ENCODE peak calls at places on chromosomes 11 and 22, in ten cellular contexts. S is small intestine; W is AG04450; C is right cardiac atrium; M is upper lobe of right lung; U is CD4-positive, alpha-beta memory T cell; Y is HCT116; H is WERI-Rb-1; T is body of pancreas; J is adrenal gland. Q is an unnamed sample.
A peak's percentile ranks its signal among the peaks of the same experiment; 100 is the strongest.

GRCh38 chr11:126790550-126790981 is 210.0 kb downstream of the KIRREL3 start:
- DNase-seq in S (no peak), W (peak; percentile 88), C (no peak), M (no peak), U (no peak), Y (no peak), H (no peak), T (no peak), J (no peak), Q (no peak)

GRCh38 chr11:17293308-17293707 is 16.8 kb downstream of the NUCB2 start:
- DNase-seq in S (no peak), W (no peak), C (no peak), M (no peak), U (no peak), Y (no peak), H (no peak), T (no peak), J (no peak), Q (no peak)

GRCh38 chr22:26986051-26986881 is 328.9 kb downstream of the MIAT start:
- DNase-seq in S (no peak), W (no peak), C (no peak), M (no peak), U (no peak), Y (no peak), H (peak; percentile 73), T (no peak), J (no peak), Q (no peak)

GRCh38 chr11:110298298-110298765 is 1.9 kb upstream of the RDX start:
- DNase-seq in S (no peak), W (no peak), C (no peak), M (no peak), U (no peak), Y (no peak), H (no peak), T (peak; percentile 35), J (peak; percentile 60), Q (no peak)

GRCh38 chr11:8267831-8268529 is 4.3 kb upstream of the LMO1 start:
- DNase-seq in S (no peak), W (no peak), C (no peak), M (peak; percentile 63), U (no peak), Y (no peak), H (peak; percentile 38), T (peak; percentile 51), J (peak; percentile 13), Q (no peak)

GRCh38 chr22:31870890-31871289 is 73.4 kb upstream of the YWHAH start:
- DNase-seq in S (no peak), W (no peak), C (no peak), M (no peak), U (no peak), Y (no peak), H (no peak), T (no peak), J (no peak), Q (no peak)

GRCh38 chr11:100680070-100680469 is 7.0 kb upstream of the ARHGAP42 start:
- DNase-seq in S (no peak), W (no peak), C (no peak), M (no peak), U (no peak), Y (no peak), H (peak; percentile 45), T (no peak), J (no peak), Q (no peak)

GRCh38 chr22:24008022-24008283 is 2.7 kb upstream of the GSTT4 start:
- DNase-seq in S (no peak), W (no peak), C (no peak), M (no peak), U (no peak), Y (no peak), H (no peak), T (no peak), J (no peak), Q (no peak)

GRCh38 chr11:26621147-26621546 is 49.1 kb upstream of the MUC15 start:
- DNase-seq in S (no peak), W (peak; percentile 6), C (no peak), M (no peak), U (no peak), Y (no peak), H (no peak), T (no peak), J (no peak), Q (no peak)

GRCh38 chr11:35006389-35007128 is 90.1 kb downstream of the PDHX start:
- DNase-seq in S (peak; percentile 16), W (no peak), C (no peak), M (no peak), U (peak; percentile 16), Y (no peak), H (no peak), T (no peak), J (no peak), Q (no peak)

GRCh38 chr22:20773793-20774212 is at the start of gene SERPIND1:
- DNase-seq in S (no peak), W (no peak), C (no peak), M (no peak), U (no peak), Y (no peak), H (no peak), T (no peak), J (no peak), Q (no peak)

GRCh38 chr11:82775736-82776346 is 42.2 kb upstream of the FAM181B start:
- DNase-seq in S (peak; percentile 61), W (peak; percentile 8), C (no peak), M (no peak), U (peak; percentile 12), Y (peak; percentile 36), H (peak; percentile 58), T (no peak), J (peak; percentile 38), Q (peak; percentile 32)

GRCh38 chr11:61418136-61418535 is 11.6 kb downstream of the CPSF7 start:
- DNase-seq in S (no peak), W (no peak), C (no peak), M (no peak), U (no peak), Y (no peak), H (no peak), T (no peak), J (no peak), Q (no peak)

GRCh38 chr22:24095816-24096215 is 84.7 kb downstream of the CABIN1 start:
- DNase-seq in S (no peak), W (no peak), C (no peak), M (peak; percentile 13), U (no peak), Y (no peak), H (no peak), T (no peak), J (no peak), Q (no peak)

GRCh38 chr11:120696597-120696996 is 185.0 kb downstream of the GRIK4 start:
- DNase-seq in S (no peak), W (no peak), C (no peak), M (no peak), U (no peak), Y (no peak), H (no peak), T (no peak), J (no peak), Q (no peak)

GRCh38 chr11:46477136-46477535 is 85.6 kb upstream of the CHRM4 start:
- DNase-seq in S (no peak), W (no peak), C (no peak), M (no peak), U (no peak), Y (no peak), H (no peak), T (no peak), J (no peak), Q (no peak)

GRCh38 chr11:116224154-116224888 is 548.5 kb downstream of the BUD13 start:
- DNase-seq in S (peak; percentile 48), W (peak; percentile 10), C (peak; percentile 43), M (no peak), U (peak; percentile 4), Y (peak; percentile 6), H (peak; percentile 69), T (peak; percentile 51), J (peak; percentile 26), Q (peak; percentile 33)

GRCh38 chr22:38040953-38041759 is 16.0 kb upstream of the PICK1 start:
- DNase-seq in S (no peak), W (no peak), C (no peak), M (no peak), U (no peak), Y (no peak), H (no peak), T (no peak), J (no peak), Q (no peak)

DNA sequence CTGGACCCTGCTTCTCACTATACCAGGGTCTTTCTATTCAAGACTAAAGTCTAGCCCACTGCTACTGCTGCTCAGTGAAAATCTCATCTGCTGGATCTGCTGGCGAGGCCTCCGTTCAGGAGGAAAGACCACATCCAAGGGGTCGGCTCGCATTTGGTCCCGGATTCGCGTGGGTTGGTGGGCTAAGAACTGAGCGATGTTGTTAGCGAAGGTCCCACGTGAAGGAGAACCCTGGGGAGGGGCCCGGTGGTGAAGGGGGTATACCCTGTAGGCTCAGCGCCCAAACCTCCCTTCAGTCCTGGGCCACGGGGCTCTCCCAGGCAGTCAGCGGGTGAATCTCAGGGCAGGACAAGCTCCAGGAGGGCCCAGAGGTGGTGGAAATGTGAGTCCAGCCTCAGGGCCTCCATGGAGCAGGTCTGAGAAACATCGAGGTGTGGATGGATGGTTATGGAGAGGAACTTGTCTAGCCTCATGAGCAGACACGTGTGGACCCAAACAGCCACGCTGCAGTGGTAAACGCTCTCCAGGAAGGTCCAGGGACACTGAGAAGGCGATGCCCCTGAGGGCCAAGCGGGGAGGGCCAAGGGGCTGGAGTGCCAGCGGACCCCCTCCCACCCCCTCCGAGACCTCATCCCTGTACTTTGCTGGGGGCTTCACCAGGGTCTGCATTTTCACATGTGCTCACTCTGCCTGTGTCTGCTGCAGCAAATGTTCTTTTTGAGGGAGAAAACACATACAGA is 152.3 kb downstream of the CTTN start:
- DNase-seq in S (no peak), W (no peak), C (no peak), M (no peak), U (no peak), Y (no peak), H (no peak), T (no peak), J (no peak), Q (no peak)
- H3K9me3 ChIP-seq in S (no peaks in the 10 kb centered on the region), W (peaks cover 42% of the 10 kb centered on the region), C (no peaks in the 10 kb centered on the region), M (no peaks in the 10 kb centered on the region), U (no peaks in the 10 kb centered on the region), Y (no peaks in the 10 kb centered on the region), H (no peaks in the 10 kb centered on the region), T (no peaks in the 10 kb centered on the region), J (no peaks in the 10 kb centered on the region), Q (no peaks in the 10 kb centered on the region)

GRCh38 chr11:59240322-59240721 is 27.6 kb upstream of the MPEG1 start:
- DNase-seq in S (no peak), W (no peak), C (no peak), M (no peak), U (no peak), Y (no peak), H (no peak), T (no peak), J (no peak), Q (no peak)
- H3K9me3 ChIP-seq in S (no peaks in the 10 kb centered on the region), W (no peaks in the 10 kb centered on the region), C (no peaks in the 10 kb centered on the region), M (no peaks in the 10 kb centered on the region), U (no peaks in the 10 kb centered on the region), Y (peaks cover 6% of the 10 kb centered on the region), H (peaks cover 4% of the 10 kb centered on the region), T (no peaks in the 10 kb centered on the region), J (no peaks in the 10 kb centered on the region), Q (peaks cover 34% of the 10 kb centered on the region)

GRCh38 chr11:68480855-68481510 is 20.4 kb downstream of the PPP6R3 start:
- DNase-seq in S (no peak), W (no peak), C (no peak), M (no peak), U (no peak), Y (no peak), H (no peak), T (no peak), J (no peak), Q (no peak)
- H3K9me3 ChIP-seq in S (no peaks in the 10 kb centered on the region), W (peaks cover 2% of the 10 kb centered on the region), C (no peaks in the 10 kb centered on the region), M (no peaks in the 10 kb centered on the region), U (no peaks in the 10 kb centered on the region), Y (no peaks in the 10 kb centered on the region), H (no peaks in the 10 kb centered on the region), T (no peaks in the 10 kb centered on the region), J (no peaks in the 10 kb centered on the region), Q (peaks cover 20% of the 10 kb centered on the region)

GRCh38 chr11:84894666-84895065 is 732.5 kb downstream of the DLG2 start:
- DNase-seq in S (no peak), W (no peak), C (no peak), M (no peak), U (no peak), Y (no peak), H (no peak), T (no peak), J (no peak), Q (no peak)
- H3K9me3 ChIP-seq in S (no peaks in the 10 kb centered on the region), W (no peaks in the 10 kb centered on the region), C (no peaks in the 10 kb centered on the region), M (no peaks in the 10 kb centered on the region), U (no peaks in the 10 kb centered on the region), Y (no peaks in the 10 kb centered on the region), H (no peaks in the 10 kb centered on the region), T (no peaks in the 10 kb centered on the region), J (no peaks in the 10 kb centered on the region), Q (no peaks in the 10 kb centered on the region)